ENCODE peak calls at places on chromosome 3, in four cellular contexts. One of them, this sample, is unnamed.

GRCh38 chr3:131386429-131386926 is 4.9 kb downstream of the NUDT16 start:
- DNase-seq in A549: no peak
- DNase-seq in fibroblast of lung: no peak
- DNase-seq in astrocyte of the spinal cord: peak
- DNase-seq in this sample: no peak

GRCh38 chr3:29317659-29318173 is 36.8 kb downstream of the RBMS3 start:
- DNase-seq in A549: no peak
- DNase-seq in fibroblast of lung: no peak
- DNase-seq in astrocyte of the spinal cord: no peak
- DNase-seq in this sample: no peak

GRCh38 chr3:72298201-72299155 is 513.5 kb upstream of the PROK2 start:
- DNase-seq in A549: no peak
- DNase-seq in fibroblast of lung: no peak
- DNase-seq in astrocyte of the spinal cord: no peak
- DNase-seq in this sample: no peak

GRCh38 chr3:40243056-40243455 is 66.5 kb upstream of the EIF1B start:
- DNase-seq in A549: no peak
- DNase-seq in fibroblast of lung: no peak
- DNase-seq in astrocyte of the spinal cord: no peak
- DNase-seq in this sample: no peak

GRCh38 chr3:45273681-45274515 is 47.8 kb upstream of the TMEM158 start:
- DNase-seq in A549: no peak
- DNase-seq in fibroblast of lung: no peak
- DNase-seq in astrocyte of the spinal cord: no peak
- DNase-seq in this sample: no peak

GRCh38 chr3:184299488-184300376 is 691 bp downstream of the PSMD2 start:
- DNase-seq in A549: no peak
- DNase-seq in fibroblast of lung: peak
- DNase-seq in astrocyte of the spinal cord: peak
- DNase-seq in this sample: no peak

GRCh38 chr3:100902572-100902971 is 90.6 kb downstream of the ABI3BP start:
- DNase-seq in A549: no peak
- DNase-seq in fibroblast of lung: no peak
- DNase-seq in astrocyte of the spinal cord: no peak
- DNase-seq in this sample: no peak

GRCh38 chr3:171155122-171155700 is 128.7 kb upstream of the SLC2A2 start:
- DNase-seq in A549: no peak
- DNase-seq in fibroblast of lung: no peak
- DNase-seq in astrocyte of the spinal cord: no peak
- DNase-seq in this sample: no peak

GRCh38 chr3:107643038-107643883 is 120.5 kb downstream of the BBX start:
- DNase-seq in A549: no peak
- DNase-seq in fibroblast of lung: no peak
- DNase-seq in astrocyte of the spinal cord: no peak
- DNase-seq in this sample: peak

GRCh38 chr3:94862703-94863102 is 799.8 kb downstream of the NSUN3 start:
- DNase-seq in A549: peak
- DNase-seq in fibroblast of lung: no peak
- DNase-seq in astrocyte of the spinal cord: peak
- DNase-seq in this sample: peak

GRCh38 chr3:115580566-115580965 is 42.7 kb upstream of the GAP43 start:
- DNase-seq in A549: no peak
- DNase-seq in fibroblast of lung: no peak
- DNase-seq in astrocyte of the spinal cord: peak
- DNase-seq in this sample: no peak

GRCh38 chr3:193851416-193851815 is 258.4 kb downstream of the OPA1 start:
- DNase-seq in A549: no peak
- DNase-seq in fibroblast of lung: no peak
- DNase-seq in astrocyte of the spinal cord: no peak
- DNase-seq in this sample: no peak

GRCh38 chr3:23052230-23053019 is 150.7 kb upstream of the UBE2E2 start:
- DNase-seq in A549: no peak
- DNase-seq in fibroblast of lung: no peak
- DNase-seq in astrocyte of the spinal cord: no peak
- DNase-seq in this sample: no peak

GRCh38 chr3:123143669-123144411 is 57.9 kb upstream of the SEC22A start:
- DNase-seq in A549: no peak
- DNase-seq in fibroblast of lung: no peak
- DNase-seq in astrocyte of the spinal cord: peak
- DNase-seq in this sample: no peak

GRCh38 chr3:50347187-50347813 is 1.8 kb upstream of the ZMYND10 start:
- DNase-seq in A549: peak
- DNase-seq in fibroblast of lung: peak
- DNase-seq in astrocyte of the spinal cord: peak
- DNase-seq in this sample: peak

GRCh38 chr3:107271787-107272387 is 105.4 kb upstream of the CCDC54 start:
- DNase-seq in A549: peak
- DNase-seq in fibroblast of lung: peak
- DNase-seq in astrocyte of the spinal cord: peak
- DNase-seq in this sample: no peak

GRCh38 chr3:35183915-35184675 is 455.2 kb upstream of the ARPP21 start:
- DNase-seq in A549: no peak
- DNase-seq in fibroblast of lung: no peak
- DNase-seq in astrocyte of the spinal cord: peak
- DNase-seq in this sample: no peak

GRCh38 chr3:61537366-61537765 is 24.0 kb upstream of the PTPRG start:
- DNase-seq in A549: no peak
- DNase-seq in fibroblast of lung: no peak
- DNase-seq in astrocyte of the spinal cord: peak
- DNase-seq in this sample: no peak

GRCh38 chr3:130379274-130379673 is 33.8 kb downstream of the COL6A5 start:
- DNase-seq in A549: no peak
- DNase-seq in fibroblast of lung: no peak
- DNase-seq in astrocyte of the spinal cord: peak
- DNase-seq in this sample: no peak

GRCh38 chr3:50127251-50127671 is 27.9 kb upstream of the SEMA3F start:
- DNase-seq in A549: no peak
- DNase-seq in fibroblast of lung: no peak
- DNase-seq in astrocyte of the spinal cord: no peak
- DNase-seq in this sample: no peak

GRCh38 chr3:31423522-31423921 is 109.2 kb upstream of the STT3B start:
- DNase-seq in A549: no peak
- DNase-seq in fibroblast of lung: peak
- DNase-seq in astrocyte of the spinal cord: peak
- DNase-seq in this sample: no peak

GRCh38 chr3:72657666-72658065 is 190.6 kb downstream of the SHQ1 start:
- DNase-seq in A549: no peak
- DNase-seq in fibroblast of lung: no peak
- DNase-seq in astrocyte of the spinal cord: peak
- DNase-seq in this sample: peak

GRCh38 chr3:104887069-104887468 is 479.6 kb upstream of the ALCAM start:
- DNase-seq in A549: no peak
- DNase-seq in fibroblast of lung: no peak
- DNase-seq in astrocyte of the spinal cord: no peak
- DNase-seq in this sample: no peak

GRCh38 chr3:146561879-146562278 is 17.5 kb upstream of the PLSCR1 start:
- DNase-seq in A549: no peak
- DNase-seq in fibroblast of lung: peak
- DNase-seq in astrocyte of the spinal cord: no peak
- DNase-seq in this sample: no peak

GRCh38 chr3:126128504-126129407 is 44.8 kb upstream of the SLC41A3 start:
- DNase-seq in A549: no peak
- DNase-seq in fibroblast of lung: no peak
- DNase-seq in astrocyte of the spinal cord: no peak
- DNase-seq in this sample: no peak

GRCh38 chr3:5226783-5227182 is 39.3 kb downstream of the EDEM1 start:
- DNase-seq in A549: no peak
- DNase-seq in fibroblast of lung: peak
- DNase-seq in astrocyte of the spinal cord: peak
- DNase-seq in this sample: no peak

GRCh38 chr3:182092662-182093262 is 381.0 kb downstream of the SOX2 start:
- DNase-seq in A549: peak
- DNase-seq in fibroblast of lung: no peak
- DNase-seq in astrocyte of the spinal cord: no peak
- DNase-seq in this sample: peak

GRCh38 chr3:17151598-17152373 is 267.0 kb downstream of the PLCL2 start:
- DNase-seq in A549: no peak
- DNase-seq in fibroblast of lung: no peak
- DNase-seq in astrocyte of the spinal cord: no peak
- DNase-seq in this sample: no peak

GRCh38 chr3:38119248-38119544 is 17.7 kb downstream of the ACAA1 start:
- DNase-seq in A549: no peak
- DNase-seq in fibroblast of lung: no peak
- DNase-seq in astrocyte of the spinal cord: no peak
- DNase-seq in this sample: no peak

GRCh38 chr3:127697531-127698240 is 24.9 kb downstream of the ABTB1 start:
- DNase-seq in A549: peak
- DNase-seq in fibroblast of lung: peak
- DNase-seq in astrocyte of the spinal cord: peak
- DNase-seq in this sample: peak

GRCh38 chr3:135982404-135982761 is 16.9 kb downstream of the PPP2R3A start:
- DNase-seq in A549: no peak
- DNase-seq in fibroblast of lung: no peak
- DNase-seq in astrocyte of the spinal cord: no peak
- DNase-seq in this sample: no peak

GRCh38 chr3:129305592-129306091 is 27.0 kb downstream of the HMCES start:
- DNase-seq in A549: no peak
- DNase-seq in fibroblast of lung: peak
- DNase-seq in astrocyte of the spinal cord: peak
- DNase-seq in this sample: no peak

GRCh38 chr3:46917257-46917656 is 39.7 kb downstream of the PTH1R start:
- DNase-seq in A549: no peak
- DNase-seq in fibroblast of lung: no peak
- DNase-seq in astrocyte of the spinal cord: no peak
- DNase-seq in this sample: no peak

GRCh38 chr3:69033470-69033869 is 18.7 kb downstream of the TMF1 start:
- DNase-seq in A549: no peak
- DNase-seq in fibroblast of lung: peak
- DNase-seq in astrocyte of the spinal cord: peak
- DNase-seq in this sample: peak

GRCh38 chr3:126851382-126851781 is 131.5 kb upstream of the PLXNA1 start:
- DNase-seq in A549: no peak
- DNase-seq in fibroblast of lung: no peak
- DNase-seq in astrocyte of the spinal cord: no peak
- DNase-seq in this sample: no peak

DNA sequence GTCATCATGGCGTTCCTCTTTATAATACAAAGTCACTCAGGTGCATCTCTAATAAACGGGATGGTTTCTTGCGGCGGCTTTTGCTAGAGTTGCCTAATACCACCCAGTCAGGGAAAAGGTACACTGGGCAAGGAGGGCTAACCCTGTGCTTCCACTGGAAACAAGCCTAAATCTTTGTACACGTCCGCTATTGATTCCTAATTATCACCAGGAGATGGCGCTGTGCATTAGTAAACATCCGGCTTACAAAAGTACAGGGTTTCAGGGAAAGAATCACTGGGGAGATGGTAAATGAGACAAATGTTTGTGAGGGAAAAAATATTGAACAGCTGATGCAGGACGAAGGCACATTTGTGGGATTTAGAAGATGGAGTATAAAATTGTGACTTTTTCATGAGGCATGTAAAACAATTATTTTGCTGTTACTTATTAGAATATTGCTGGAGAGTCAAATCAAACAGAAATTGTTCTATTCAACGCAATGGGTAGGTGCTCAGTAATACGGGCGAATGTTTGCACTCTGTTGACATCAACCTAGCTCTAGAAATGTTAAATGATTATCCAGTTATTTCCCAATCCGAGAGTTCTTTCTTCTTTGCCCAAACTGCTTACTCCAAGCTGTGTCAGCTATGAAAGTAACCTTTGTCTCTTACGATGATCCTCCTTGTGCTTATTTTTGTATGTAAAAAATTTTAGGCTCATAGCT is 50.6 kb downstream of the GMNC start:
- DNase-seq in A549: peak
- DNase-seq in fibroblast of lung: peak
- DNase-seq in astrocyte of the spinal cord: peak
- DNase-seq in this sample: peak
- TF ChIP-seq CTCF in A549: peak
- TF ChIP-seq CTCF in fibroblast of lung: peak
- TF ChIP-seq CTCF in astrocyte of the spinal cord: peak
- TF ChIP-seq CTCF in this sample: peak

GRCh38 chr3:71176366-71176765 is 407.2 kb downstream of the FOXP1 start:
- DNase-seq in A549: no peak
- DNase-seq in fibroblast of lung: no peak
- DNase-seq in astrocyte of the spinal cord: no peak
- DNase-seq in this sample: no peak
- TF ChIP-seq CTCF in A549: no peak
- TF ChIP-seq CTCF in fibroblast of lung: no peak
- TF ChIP-seq CTCF in astrocyte of the spinal cord: no peak
- TF ChIP-seq CTCF in this sample: no peak

DNA sequence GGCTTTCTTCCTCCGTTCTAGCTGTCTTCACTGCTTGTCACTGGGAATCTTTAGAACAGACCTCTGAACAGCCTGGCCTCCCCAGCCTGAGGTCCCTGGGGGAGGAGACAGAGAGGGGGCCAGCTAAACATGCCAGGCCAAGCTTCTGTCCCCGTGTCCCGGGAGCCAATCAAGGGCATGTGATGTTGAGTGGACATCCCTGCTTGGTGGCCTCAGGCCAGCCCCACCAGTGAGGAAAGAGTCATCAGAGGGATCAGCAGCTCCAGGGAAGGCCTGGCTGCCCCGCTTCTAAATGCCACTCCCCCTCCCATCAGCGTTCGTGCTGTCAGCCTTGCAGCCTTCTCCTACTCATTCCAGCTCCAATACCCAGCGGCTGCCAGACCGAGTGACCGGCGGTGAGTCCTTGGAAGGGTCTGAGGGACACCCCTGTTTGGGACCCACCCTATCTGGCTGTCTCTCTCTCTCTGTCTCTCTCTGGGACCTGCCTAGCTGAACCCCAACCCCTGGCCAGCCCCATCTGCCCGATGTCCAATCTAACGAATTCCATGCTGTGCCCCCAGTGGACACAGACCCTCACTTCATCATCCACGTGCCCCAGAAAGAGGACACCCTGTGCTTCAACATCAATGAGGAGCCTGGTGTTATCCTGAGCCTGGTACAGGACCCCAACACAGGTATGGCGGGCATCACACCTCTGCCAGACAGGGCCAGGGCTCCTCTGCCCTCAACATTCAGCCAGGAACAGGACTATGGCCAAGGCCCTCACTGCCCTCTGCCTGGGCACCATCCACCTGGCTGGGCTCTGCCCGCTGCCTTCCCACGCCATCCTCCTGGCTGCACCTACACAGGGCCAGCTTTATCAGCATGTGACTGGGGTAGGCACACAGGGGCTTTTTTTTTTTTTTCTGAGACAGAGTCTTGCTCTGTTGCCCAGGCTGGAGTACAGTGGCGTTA is 6.6 kb upstream of the ITIH3 start:
- DNase-seq in A549: no peak
- DNase-seq in fibroblast of lung: no peak
- DNase-seq in astrocyte of the spinal cord: no peak
- DNase-seq in this sample: no peak
- TF ChIP-seq CTCF in A549: no peak
- TF ChIP-seq CTCF in fibroblast of lung: no peak
- TF ChIP-seq CTCF in astrocyte of the spinal cord: no peak
- TF ChIP-seq CTCF in this sample: no peak

GRCh38 chr3:48088749-48089466 is 72.7 kb upstream of the MAP4 start:
- DNase-seq in A549: peak
- DNase-seq in fibroblast of lung: peak
- DNase-seq in astrocyte of the spinal cord: peak
- DNase-seq in this sample: peak
- TF ChIP-seq CTCF in A549: no peak
- TF ChIP-seq CTCF in fibroblast of lung: no peak
- TF ChIP-seq CTCF in astrocyte of the spinal cord: no peak
- TF ChIP-seq CTCF in this sample: no peak

GRCh38 chr3:138942861-138943623 is 3.9 kb downstream of the FOXL2 start:
- DNase-seq in A549: no peak
- DNase-seq in fibroblast of lung: no peak
- DNase-seq in astrocyte of the spinal cord: no peak
- DNase-seq in this sample: no peak
- TF ChIP-seq CTCF in A549: no peak
- TF ChIP-seq CTCF in fibroblast of lung: no peak
- TF ChIP-seq CTCF in astrocyte of the spinal cord: peak
- TF ChIP-seq CTCF in this sample: no peak

This sample was measured in Calu3.